ENCODE peak calls at places on chromosome 1, in six cellular contexts. Q is H1, F is K562, P is GM12891, O is HepG2, N is GM12878. W is an unnamed sample.

GRCh38 chr1:13699936-13700520 is at the start of gene PRDM2:
- DNase-seq in Q (no peak), O (no peak), P (peak; percentile 60), F (peak; percentile 63), N (no peak), W (peak; percentile 54)

GRCh38 chr1:226644541-226645176 is 94.4 kb downstream of the ITPKB start:
- DNase-seq in P (no peak), N (no peak), O (no peak), F (no peak), Q (no peak), W (no peak)

GRCh38 chr1:221631551-221631950 is 110.3 kb downstream of the DUSP10 start:
- DNase-seq in O (no peak), Q (no peak), P (no peak), F (no peak), N (no peak), W (no peak)

GRCh38 chr1:216723274-216723780 is at the start of gene ESRRG:
- DNase-seq in P (no peak), Q (peak; percentile 58), O (peak; percentile 1), F (no peak), N (no peak), W (no peak)

GRCh38 chr1:8552135-8552534 is 234.2 kb downstream of the SLC45A1 start:
- DNase-seq in N (no peak), P (no peak), Q (no peak), O (peak; percentile 68), F (no peak), W (no peak)

GRCh38 chr1:206809504-206810084 is 37.3 kb upstream of the IL10 start:
- DNase-seq in N (no peak), O (peak; percentile 10), F (no peak), P (no peak), Q (no peak), W (no peak)

GRCh38 chr1:43913666-43914325 is 19.8 kb upstream of the ARTN start:
- DNase-seq in F (no peak), Q (no peak), O (no peak), N (no peak), P (no peak), W (no peak)

GRCh38 chr1:243489164-243489527 is 233.3 kb downstream of the SDCCAG8 start:
- DNase-seq in N (no peak), Q (no peak), O (no peak), P (no peak), F (no peak), W (no peak)

GRCh38 chr1:157739229-157739901 is 37.6 kb downstream of the FCRL2 start:
- DNase-seq in N (no peak), P (no peak), Q (no peak), F (no peak), O (no peak), W (no peak)

GRCh38 chr1:205237526-205238484 is 10.1 kb downstream of the TMCC2 start:
- DNase-seq in N (no peak), P (no peak), O (no peak), Q (no peak), F (peak; percentile 61), W (no peak)

GRCh38 chr1:224884428-224884827 is 45.0 kb upstream of the DNAH14 start:
- DNase-seq in F (no peak), O (no peak), N (no peak), P (no peak), Q (no peak), W (no peak)

GRCh38 chr1:21262282-21263051 is 27.8 kb downstream of the ECE1 start:
- DNase-seq in O (peak; percentile 45), N (no peak), F (peak; percentile 74), Q (no peak), P (no peak), W (no peak)

GRCh38 chr1:210328746-210329488 is at the start of gene HHAT:
- DNase-seq in F (no peak), N (no peak), P (peak; percentile 68), O (peak; percentile 49), Q (peak; percentile 10), W (peak; percentile 65)
- TF ChIP-seq POLR2A in F (no peak), N (peak; percentile 82), P (peak; percentile 64), O (peak; percentile 67), Q (no peak), W (peak; percentile 75)

DNA sequence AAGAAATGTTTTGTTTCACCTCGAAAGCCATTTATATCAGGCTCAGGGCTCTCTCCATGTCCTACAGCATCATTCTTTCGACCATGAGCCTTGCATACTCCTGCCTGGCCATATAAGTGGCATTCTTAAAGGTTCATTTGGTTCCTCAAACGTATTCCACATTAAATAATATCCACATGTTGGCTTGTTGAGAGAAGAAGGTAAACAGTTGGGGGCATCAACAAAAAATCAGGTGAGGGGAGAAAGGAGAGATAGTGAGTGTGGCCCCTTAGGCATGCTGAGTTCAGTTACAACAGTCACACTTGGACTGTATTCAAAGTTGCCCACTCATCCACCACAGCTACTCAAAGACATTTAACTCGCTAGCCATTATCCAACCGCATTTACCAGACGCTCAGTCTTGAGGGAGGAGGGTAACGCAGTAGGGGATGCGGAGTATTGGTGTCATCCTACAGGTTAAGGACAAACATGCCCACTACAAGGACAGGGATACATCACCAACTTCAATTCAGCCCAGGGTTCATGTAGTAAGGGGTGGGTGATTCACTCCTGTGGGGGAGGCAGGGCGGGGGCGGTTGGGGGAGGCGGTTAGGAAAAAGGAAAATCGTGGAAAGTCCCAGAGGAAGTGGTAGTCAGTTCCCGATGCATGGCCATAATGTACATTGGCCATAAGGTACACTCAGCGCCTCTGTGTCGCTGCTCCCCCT is 1.4 kb downstream of the ZNF697 start:
- DNase-seq in P (no peak), N (no peak), F (peak; percentile 28), O (no peak), Q (no peak), W (no peak)
- TF ChIP-seq TAF1 in P (no peak), N (no peak), F (no peak), O (no peak), Q (no peak), W (no peak)

GRCh38 chr1:64933296-64934070 is 32.9 kb downstream of the JAK1 start:
- DNase-seq in P (no peak), Q (no peak), N (no peak), O (no peak), F (no peak), W (no peak)
- TF ChIP-seq POLR2A in P (no peak), Q (no peak), N (no peak), O (no peak), F (no peak), W (no peak)

DNA sequence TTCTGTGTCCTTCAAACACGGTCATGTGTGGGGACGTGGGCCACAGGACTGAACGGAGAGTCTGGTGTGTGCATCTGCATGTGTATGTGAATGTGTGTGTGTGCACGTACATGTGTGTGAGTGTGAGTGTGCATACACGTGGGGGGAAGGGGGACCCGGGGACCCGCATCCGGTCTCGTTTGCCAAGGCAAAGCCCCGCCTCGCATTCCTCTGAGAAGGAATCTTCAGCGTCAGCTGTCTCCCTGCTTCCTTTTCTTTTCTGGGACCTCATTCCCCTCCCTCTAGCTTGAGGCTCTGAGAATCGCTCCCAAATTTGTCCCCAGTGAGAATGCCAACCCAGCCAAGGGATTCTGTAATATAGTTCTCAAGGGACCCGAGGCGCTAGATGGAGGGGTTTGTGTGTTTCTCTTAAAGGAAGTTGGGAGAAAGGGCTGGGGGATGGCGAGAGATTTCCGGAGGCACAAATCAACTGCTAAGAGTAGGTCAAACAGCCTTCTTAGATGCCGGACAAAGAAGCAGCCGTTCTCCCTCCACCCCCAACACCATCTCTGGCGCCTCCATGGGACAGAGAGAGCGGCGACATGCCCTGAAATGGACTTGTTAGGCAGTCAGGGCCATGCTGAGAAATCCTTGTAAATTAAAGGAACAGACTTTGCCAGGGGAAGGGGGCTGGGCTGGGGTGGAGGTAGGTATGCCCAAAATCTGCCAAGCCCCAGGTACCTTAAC is 6.6 kb downstream of the IFFO2 start:
- DNase-seq in Q (no peak), F (no peak), O (peak; percentile 48), P (no peak), N (no peak), W (no peak)
- TF ChIP-seq TAF1 in Q (peak; percentile 52), F (no peak), O (no peak), P (no peak), N (no peak), W (no peak)

GRCh38 chr1:201955009-201955749 is at the start of gene TIMM17A:
- DNase-seq in Q (peak; percentile 77), O (peak; percentile 95), F (peak; percentile 96), P (peak; percentile 86), N (peak; percentile 91), W (peak; percentile 89)
- TF ChIP-seq POLR2A in Q (no peak), O (peak; percentile 99), F (peak; percentile 99), P (peak; percentile 98), N (peak; percentile 99), W (peak; percentile 99)

GRCh38 chr1:184974086-184974836 is at the start of gene NIBAN1:
- DNase-seq in Q (peak; percentile 23), P (peak; percentile 53), F (peak; percentile 52), N (no peak), O (no peak), W (no peak)
- TF ChIP-seq TAF1 in Q (peak; percentile 87), P (peak; percentile 54), F (peak; percentile 59), N (no peak), O (no peak), W (peak; percentile 63)

GRCh38 chr1:212699104-212699838 is 369 bp downstream of the BATF3 start:
- DNase-seq in N (no peak), P (peak; percentile 57), O (peak; percentile 16), F (peak; percentile 77), Q (peak; percentile 33), W (no peak)

GRCh38 chr1:212698467-212699103 is 1.1 kb downstream of the BATF3 start:
- DNase-seq in N (no peak), P (no peak), Q (no peak), F (no peak), O (no peak), W (no peak)

GRCh38 chr1:212700597-212700891 is 904 bp upstream of the BATF3 start:
- DNase-seq in N (no peak), P (no peak), Q (no peak), F (no peak), O (no peak), W (no peak)

GRCh38 chr1:212700892-212701819 is 1.5 kb upstream of the BATF3 start:
- DNase-seq in Q (peak; percentile 17), P (no peak), N (no peak), O (no peak), F (peak; percentile 11), W (no peak)

GRCh38 chr1:212699839-212700596 is at the start of gene BATF3:
- DNase-seq in O (no peak), F (peak; percentile 82), N (no peak), P (no peak), Q (no peak), W (no peak)
- TF ChIP-seq POLR2A in O (no peak), F (no peak), N (no peak), P (no peak), Q (no peak), W (no peak)

GRCh38 chr1:160428053-160428452 is 27.7 kb downstream of the VANGL2 start:
- DNase-seq in P (no peak), O (no peak), F (no peak), N (no peak), Q (no peak), W (no peak)

GRCh38 chr1:160429125-160429551 is 28.8 kb downstream of the VANGL2 start:
- DNase-seq in F (no peak), P (no peak), O (no peak), Q (no peak), N (peak; percentile 51), W (no peak)

GRCh38 chr1:160427625-160428024 is 27.3 kb downstream of the VANGL2 start:
- DNase-seq in F (no peak), N (no peak), P (no peak), Q (no peak), O (no peak), W (no peak)

GRCh38 chr1:160429702-160430535 is 29.6 kb downstream of the VANGL2 start:
- DNase-seq in P (no peak), F (no peak), O (no peak), N (peak; percentile 95), Q (no peak), W (no peak)

GRCh38 chr1:160428655-160429054 is 28.3 kb downstream of the VANGL2 start:
- DNase-seq in F (peak; percentile 77), O (no peak), Q (no peak), N (peak; percentile 81), P (no peak), W (no peak)
- TF ChIP-seq TAF1 in F (no peak), O (no peak), Q (no peak), N (no peak), P (no peak), W (no peak)